ENCODE peak calls at places on chromosomes 12 and 14, in nine cellular contexts. J is AG10803, Q is neuronal stem cell, P is right cardiac atrium, W is dorsolateral prefrontal cortex, F is HCT116, O is AG09309, X is left ventricle myocardium inferior, H is A549. E is an unnamed sample.
A peak's percentile ranks its signal among the peaks of the same experiment; 100 is the strongest.

GRCh38 chr14:61244051-61244450 is 37.1 kb downstream of the TMEM30B start:
- DNase-seq in J (no peak), W (no peak), F (no peak), O (no peak), Q (no peak), X (no peak), H (no peak), P (no peak), E (no peak)

GRCh38 chr12:52876371-52876770 is 27.6 kb upstream of the KRT78 start:
- DNase-seq in F (no peak), H (no peak), W (no peak), X (peak; percentile 42), P (peak; percentile 77), Q (no peak), O (no peak), J (no peak), E (peak; percentile 86)

GRCh38 chr12:82708507-82708906 is 21.8 kb downstream of the TMTC2 start:
- DNase-seq in P (peak; percentile 65), J (peak; percentile 13), Q (no peak), H (no peak), F (no peak), O (no peak), X (peak; percentile 29), W (peak; percentile 81), E (no peak)

GRCh38 chr12:116803018-116803736 is 65.1 kb downstream of the RNFT2 start:
- DNase-seq in O (no peak), H (no peak), Q (no peak), P (no peak), J (no peak), X (no peak), F (no peak), W (no peak), E (no peak)

GRCh38 chr12:75756771-75757170 is 245.4 kb upstream of the KRR1 start:
- DNase-seq in X (no peak), W (no peak), Q (no peak), H (no peak), O (no peak), F (no peak), J (no peak), P (no peak), E (no peak)

GRCh38 chr12:121767525-121768016 is 25.9 kb downstream of the RHOF start:
- DNase-seq in F (no peak), J (peak; percentile 73), H (no peak), X (peak; percentile 62), O (no peak), W (peak; percentile 73), Q (no peak), P (peak; percentile 89), E (no peak)

GRCh38 chr14:98931911-98932310 is 340.1 kb downstream of the BCL11B start:
- DNase-seq in F (no peak), O (no peak), W (no peak), H (no peak), J (no peak), X (no peak), Q (no peak), P (no peak), E (no peak)

GRCh38 chr14:105488781-105489606 is 2.1 kb upstream of the TEDC1 start:
- DNase-seq in F (no peak), J (no peak), Q (no peak), W (no peak), H (no peak), O (no peak), P (peak; percentile 77), X (peak; percentile 22), E (no peak)

GRCh38 chr12:130367003-130367402 is 29.3 kb downstream of the PIWIL1 start:
- DNase-seq in O (no peak), Q (no peak), F (no peak), P (no peak), H (no peak), X (no peak), J (no peak), W (no peak), E (no peak)
- H3K4me3 ChIP-seq in O (no peak overlapping the region), Q (no peak overlapping the region), F (no peak overlapping the region), P (no peak overlapping the region), H (no peak overlapping the region), X (no peak overlapping the region), J (no peak overlapping the region), W (no peak overlapping the region), E (no peak overlapping the region)

DNA sequence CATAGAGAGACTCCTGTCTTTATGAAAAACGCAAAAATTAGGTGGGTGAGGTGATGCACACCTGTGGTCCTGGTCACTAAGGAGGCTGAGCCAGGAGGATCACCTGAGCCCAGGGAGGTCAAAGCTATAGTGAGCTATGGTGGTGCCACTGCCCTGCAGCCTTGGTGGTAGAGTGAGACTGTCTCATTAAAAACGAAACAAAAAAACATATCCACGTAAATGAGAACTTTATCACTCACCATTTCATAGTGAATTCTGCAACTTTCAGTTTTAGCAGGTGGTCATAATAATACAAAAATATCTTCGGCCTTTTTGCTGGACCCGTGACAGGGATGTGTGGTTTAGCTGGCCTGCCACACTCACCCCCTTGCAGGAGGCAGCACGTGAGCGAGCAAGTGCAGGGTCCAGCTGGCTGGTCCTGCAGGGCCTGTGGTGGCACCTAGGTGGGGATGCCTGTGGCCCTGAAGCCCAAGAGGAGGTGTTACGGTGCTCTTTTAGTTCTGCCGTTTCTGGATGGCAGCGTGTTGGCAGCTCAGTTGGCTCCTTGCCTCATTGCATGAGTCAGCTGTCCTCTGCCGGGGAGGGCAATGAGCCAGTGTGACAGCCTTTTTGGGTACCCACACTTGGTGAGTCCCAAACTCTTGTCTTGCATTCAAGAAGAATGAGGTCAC is 1330.7 kb upstream of the TMEM132C start:
- DNase-seq in H (no peak), Q (no peak), J (peak; percentile 20), W (peak; percentile 82), P (peak; percentile 76), X (peak; percentile 52), O (no peak), F (peak; percentile 19), E (no peak)
- H3K4me3 ChIP-seq in H (no peak overlapping the region), Q (no peak overlapping the region), J (no peak overlapping the region), W (peak overlapping the region; percentile 26), P (no peak overlapping the region), X (no peak overlapping the region), O (no peak overlapping the region), F (no peak overlapping the region), E (no peak overlapping the region)

DNA sequence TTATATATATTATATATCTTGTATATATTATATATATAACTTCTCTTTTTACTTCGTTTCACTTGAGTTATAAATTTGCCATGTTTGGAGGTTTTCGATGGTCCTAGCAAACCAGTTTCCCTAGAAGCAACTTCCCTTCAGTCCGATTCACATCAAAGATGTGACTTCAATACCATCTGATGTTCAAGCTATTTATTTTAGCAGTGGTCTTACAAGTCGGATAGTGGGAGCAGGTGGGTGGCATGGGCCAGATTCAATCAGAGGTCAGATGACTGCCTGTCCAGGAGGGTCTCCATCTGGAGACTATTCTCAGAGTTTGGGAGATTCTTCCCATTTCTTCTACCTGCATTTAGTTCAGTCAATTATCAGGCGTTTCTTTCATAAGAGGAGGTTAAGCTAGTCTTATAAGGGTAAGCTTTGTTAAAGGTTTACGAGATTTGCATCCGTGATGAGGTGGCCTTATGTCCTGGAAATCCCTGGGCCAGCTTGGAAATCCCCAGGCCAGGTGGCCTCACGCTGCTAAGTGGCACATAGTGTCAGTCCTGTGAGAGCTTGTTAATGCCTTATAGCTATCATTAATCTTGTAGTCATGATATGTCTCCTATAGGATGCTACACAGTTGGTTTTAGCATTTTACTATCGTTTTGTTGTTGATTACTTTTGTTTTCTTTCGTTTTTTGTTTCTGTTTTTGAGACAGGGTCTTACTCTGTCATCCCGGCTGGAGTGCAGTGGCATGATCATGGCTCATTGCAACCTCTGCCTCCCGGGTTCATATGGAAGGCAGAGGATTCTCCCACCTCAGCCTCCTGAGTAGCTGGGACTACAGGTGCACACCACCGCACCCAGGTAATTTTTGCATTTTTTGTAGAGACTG is 145.8 kb downstream of the BICD1 start:
- DNase-seq in H (no peak), O (no peak), P (no peak), X (no peak), F (no peak), W (no peak), Q (no peak), J (no peak), E (no peak)
- H3K4me3 ChIP-seq in H (no peak overlapping the region), O (no peak overlapping the region), P (no peak overlapping the region), X (no peak overlapping the region), F (no peak overlapping the region), W (no peak overlapping the region), Q (no peak overlapping the region), J (no peak overlapping the region), E (no peak overlapping the region)

GRCh38 chr12:95701275-95701674 is 89.3 kb downstream of the NTN4 start:
- DNase-seq in P (no peak), J (peak; percentile 18), O (no peak), H (no peak), F (no peak), W (no peak), Q (no peak), X (no peak), E (no peak)

GRCh38 chr12:95703986-95704385 is 86.6 kb downstream of the NTN4 start:
- DNase-seq in F (no peak), O (no peak), P (no peak), J (no peak), X (no peak), H (no peak), W (no peak), Q (no peak), E (no peak)

GRCh38 chr12:95699579-95699978 is 91.0 kb downstream of the NTN4 start:
- DNase-seq in J (no peak), X (no peak), Q (no peak), P (no peak), H (no peak), F (no peak), W (no peak), O (no peak), E (no peak)

GRCh38 chr12:95701722-95702418 is 88.7 kb downstream of the NTN4 start:
- DNase-seq in F (no peak), X (no peak), Q (no peak), P (no peak), J (no peak), W (no peak), O (no peak), H (no peak), E (no peak)

DNA sequence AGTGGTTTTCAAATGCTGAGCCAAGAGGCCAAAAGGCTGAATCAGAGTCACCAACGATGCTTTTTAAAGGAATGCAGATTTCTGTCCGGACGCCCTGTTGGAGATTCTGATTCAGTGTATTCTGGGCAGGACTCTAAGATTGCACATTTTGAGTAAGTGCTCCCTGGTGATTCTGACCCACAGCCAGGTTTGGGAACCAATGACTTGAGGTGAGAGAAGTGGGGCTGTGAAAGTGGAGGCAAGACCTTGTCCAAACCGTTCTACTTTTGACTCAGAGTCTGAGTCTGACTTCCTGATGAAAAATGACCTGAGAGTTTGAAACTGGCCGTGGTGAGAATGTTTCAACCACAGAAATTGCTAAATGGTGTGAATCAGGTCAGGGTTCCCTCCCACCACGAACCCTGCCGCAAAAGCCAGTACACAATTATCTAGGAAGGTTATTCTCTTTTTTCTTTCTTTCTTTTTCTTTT is 90.2 kb downstream of the NTN4 start:
- DNase-seq in Q (no peak), W (no peak), X (no peak), H (no peak), O (peak; percentile 80), P (no peak), J (peak; percentile 95), F (no peak), E (no peak)
- H3K4me3 ChIP-seq in Q (no peak overlapping the region), W (no peak overlapping the region), X (no peak overlapping the region), H (no peak overlapping the region), O (no peak overlapping the region), P (no peak overlapping the region), J (no peak overlapping the region), F (no peak overlapping the region), E (no peak overlapping the region)

DNA sequence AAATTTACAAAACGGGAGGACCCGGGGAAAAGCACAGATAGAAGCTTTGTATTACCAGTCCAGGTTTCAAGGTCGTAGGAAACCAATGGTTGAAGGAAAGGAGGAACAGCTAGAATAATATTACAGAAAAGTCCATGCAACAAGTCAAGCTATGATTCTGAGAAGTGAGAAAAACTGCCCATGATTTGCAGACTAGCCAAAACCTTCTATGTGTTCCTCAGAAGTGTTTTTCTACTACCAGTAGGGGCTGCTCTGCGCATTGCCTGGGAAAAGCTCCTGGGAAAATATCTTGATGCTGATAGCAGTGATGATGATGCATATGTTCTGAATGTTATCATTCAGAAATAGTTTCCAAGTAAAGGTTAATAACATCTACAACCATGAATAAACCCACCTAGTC is 2.2 kb downstream of the PDZRN4 start:
- DNase-seq in P (no peak), X (no peak), F (no peak), Q (no peak), H (peak; percentile 42), O (no peak), J (no peak), W (peak; percentile 53), E (no peak)
- H3K4me3 ChIP-seq in P (no peak overlapping the region), X (peak overlapping the region; percentile 57), F (no peak overlapping the region), Q (no peak overlapping the region), H (peak overlapping the region; percentile 41), O (no peak overlapping the region), J (no peak overlapping the region), W (peak overlapping the region; percentile 60), E (peak overlapping the region; percentile 40)